ENCODE peak calls at places on chromosomes 12 and 14, in six cellular contexts. Y is cardiac muscle cell, A is GM23338, F is GM20000, U is astrocyte of the cerebellum, V is endodermal cell. O is an unnamed sample.

GRCh38 chr12:61654698-61655097 is 605.5 kb upstream of the USP15 start:
- DNase-seq in U (no peak), F (no peak), A (no peak), V (no peak), Y (no peak), O (no peak)

GRCh38 chr12:121214171-121214777 is 4.3 kb downstream of the P2RX4 start:
- DNase-seq in U (peak; percentile 16), A (no peak), Y (peak; percentile 78), F (no peak), V (no peak), O (no peak)

GRCh38 chr14:71117839-71118743 is 210.8 kb downstream of the PCNX1 start:
- DNase-seq in F (peak; percentile 11), A (peak; percentile 20), U (no peak), Y (peak; percentile 83), V (no peak), O (no peak)

GRCh38 chr12:94615284-94616216 is 34.8 kb downstream of the TMCC3 start:
- DNase-seq in F (no peak), A (no peak), Y (peak; percentile 55), V (no peak), U (no peak), O (no peak)

GRCh38 chr14:81385824-81386223 is 14.3 kb downstream of the STON2 start:
- DNase-seq in Y (no peak), V (no peak), U (no peak), F (no peak), A (no peak), O (no peak)

GRCh38 chr12:5479761-5480160 is 47.9 kb downstream of the NTF3 start:
- DNase-seq in V (peak; percentile 64), A (peak; percentile 30), F (no peak), U (no peak), Y (no peak), O (no peak)

GRCh38 chr14:104373055-104373854 is 206.3 kb upstream of the C14orf180 start:
- DNase-seq in A (no peak), Y (no peak), V (no peak), F (no peak), U (no peak), O (no peak)

GRCh38 chr12:46368684-46369083 is 3.9 kb downstream of the SLC38A2 start:
- DNase-seq in A (no peak), V (no peak), U (no peak), Y (peak; percentile 40), F (no peak), O (no peak)

GRCh38 chr14:94656043-94656442 is 43.9 kb downstream of the SERPINA3 start:
- DNase-seq in V (no peak), U (no peak), A (no peak), Y (no peak), F (no peak), O (no peak)

GRCh38 chr12:96985515-96986362 is 78.7 kb downstream of the NEDD1 start:
- DNase-seq in A (peak; percentile 74), F (peak; percentile 79), V (peak; percentile 89), U (no peak), Y (peak; percentile 17), O (no peak)

GRCh38 chr12:4915752-4916151 is 6.0 kb downstream of the KCNA1 start:
- DNase-seq in U (no peak), V (no peak), F (no peak), A (no peak), Y (no peak), O (no peak)

GRCh38 chr12:948238-948637 is 1.3 kb downstream of the RAD52 start:
- DNase-seq in F (no peak), A (no peak), V (no peak), Y (no peak), U (no peak), O (no peak)

GRCh38 chr12:56678852-56679251 is 9.2 kb downstream of the PTGES3 start:
- DNase-seq in A (no peak), U (no peak), V (peak; percentile 43), Y (no peak), F (no peak), O (no peak)

GRCh38 chr12:10721654-10722501 is 1.2 kb downstream of the YBX3 start:
- DNase-seq in F (peak; percentile 74), V (no peak), Y (peak; percentile 98), U (peak; percentile 94), A (peak; percentile 70), O (peak; percentile 98)

GRCh38 chr12:79250955-79251354 is 386.4 kb downstream of the SYT1 start:
- DNase-seq in Y (no peak), V (no peak), F (no peak), U (no peak), A (no peak), O (no peak)

GRCh38 chr14:68884031-68885030 is 91.5 kb upstream of the ZFP36L1 start:
- DNase-seq in F (no peak), Y (peak; percentile 89), V (no peak), A (no peak), U (peak; percentile 93), O (no peak)

GRCh38 chr14:83559721-83560120 is 1970.2 kb upstream of the FLRT2 start:
- DNase-seq in A (no peak), U (no peak), Y (no peak), F (no peak), V (no peak), O (no peak)

GRCh38 chr12:20513189-20513588 is 144.9 kb downstream of the PDE3A start:
- DNase-seq in F (no peak), U (no peak), Y (no peak), A (no peak), V (no peak), O (no peak)

GRCh38 chr14:105709281-105710118 is 183.1 kb downstream of the TMEM121 start:
- DNase-seq in V (no peak), F (peak; percentile 16), A (no peak), Y (no peak), U (no peak), O (no peak)

GRCh38 chr14:56207626-56208297 is 89.6 kb downstream of the PELI2 start:
- DNase-seq in Y (no peak), U (no peak), F (no peak), V (no peak), A (no peak), O (no peak)

GRCh38 chr14:31241450-31242114 is 34.0 kb upstream of the HECTD1 start:
- DNase-seq in U (no peak), V (no peak), A (no peak), Y (peak; percentile 52), F (no peak), O (no peak)

DNA sequence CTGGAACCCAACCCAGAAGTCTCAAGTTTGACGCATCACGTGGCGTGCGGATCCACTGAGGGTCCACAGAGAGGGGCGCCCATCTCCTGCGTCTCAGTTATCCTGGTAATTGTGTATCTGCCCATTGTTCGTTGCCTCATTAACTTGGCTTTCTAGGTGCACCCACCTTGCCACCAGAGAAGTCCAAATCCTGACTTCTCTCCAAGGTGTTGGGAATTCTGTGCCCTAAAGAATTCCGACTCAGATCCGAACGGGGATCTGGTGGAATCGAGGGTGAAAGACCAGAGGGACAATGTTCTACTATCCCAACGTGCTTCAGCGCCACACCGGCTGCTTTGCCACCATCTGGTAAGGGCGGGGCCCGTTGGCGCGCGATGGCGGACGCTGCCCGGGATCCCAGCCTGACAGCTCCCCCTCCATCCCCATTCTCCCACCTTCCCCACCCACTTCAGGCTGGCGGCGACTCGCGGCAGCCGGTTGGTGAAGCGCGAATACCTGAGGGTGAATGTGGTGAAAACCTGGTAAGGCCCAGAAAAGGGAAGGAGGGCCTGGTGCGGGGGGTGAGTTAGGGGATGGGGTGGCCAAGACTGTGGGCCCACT is 481 bp downstream of the REC8 start:
- DNase-seq in U (no peak), V (peak; percentile 66), A (peak; percentile 51), Y (no peak), F (no peak), O (no peak)
- TF ChIP-seq CTCF in U (no peak), V (no peak), A (no peak), Y (no peak), F (no peak), O (no peak)

GRCh38 chr12:57898308-57898970 is 42.9 kb upstream of the ATP23 start:
- DNase-seq in U (no peak), A (no peak), F (peak; percentile 56), Y (no peak), V (peak; percentile 37), O (no peak)

GRCh38 chr12:57897296-57897974 is 43.9 kb upstream of the ATP23 start:
- DNase-seq in U (no peak), A (no peak), F (no peak), V (peak; percentile 58), Y (no peak), O (no peak)

GRCh38 chr12:57896139-57896436 is 45.3 kb upstream of the ATP23 start:
- DNase-seq in Y (peak; percentile 65), A (peak; percentile 36), V (no peak), U (no peak), F (no peak), O (no peak)

GRCh38 chr12:57895337-57896138 is 45.8 kb upstream of the ATP23 start:
- DNase-seq in F (no peak), Y (peak; percentile 12), A (no peak), V (peak; percentile 55), U (no peak), O (no peak)

GRCh38 chr12:57896437-57897201 is 44.7 kb upstream of the ATP23 start:
- DNase-seq in Y (peak; percentile 88), V (peak; percentile 92), A (peak; percentile 78), F (no peak), U (no peak), O (no peak)
- TF ChIP-seq CTCF in Y (peak; percentile 37), V (peak; percentile 39), A (peak; percentile 19), F (no peak), U (peak; percentile 11), O (peak; percentile 67)

DNA sequence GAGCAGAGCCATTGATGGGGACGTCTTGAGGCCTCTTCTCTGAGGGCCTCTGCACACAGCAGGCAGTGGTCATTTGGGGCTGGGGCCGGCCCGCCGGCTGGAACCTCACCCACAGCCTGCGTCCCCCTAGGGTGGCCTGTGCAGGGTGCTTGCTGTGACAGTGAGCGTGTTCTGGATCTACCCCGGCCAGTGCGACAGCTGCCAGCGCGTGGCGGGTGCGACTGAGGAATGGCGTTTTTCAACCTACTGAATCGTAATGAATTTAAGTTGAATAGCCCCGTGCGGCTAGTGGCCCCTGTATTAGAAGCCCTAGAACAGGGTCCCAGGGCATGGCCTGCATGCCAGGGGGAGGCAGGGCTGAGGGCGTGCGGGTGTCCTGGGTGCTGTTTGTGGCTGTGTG is 13.8 kb downstream of the RFLNA start:
- DNase-seq in A (no peak), U (no peak), F (no peak), Y (no peak), V (no peak), O (no peak)
- TF ChIP-seq CTCF in A (no peak), U (no peak), F (no peak), Y (no peak), V (no peak), O (no peak)

DNA sequence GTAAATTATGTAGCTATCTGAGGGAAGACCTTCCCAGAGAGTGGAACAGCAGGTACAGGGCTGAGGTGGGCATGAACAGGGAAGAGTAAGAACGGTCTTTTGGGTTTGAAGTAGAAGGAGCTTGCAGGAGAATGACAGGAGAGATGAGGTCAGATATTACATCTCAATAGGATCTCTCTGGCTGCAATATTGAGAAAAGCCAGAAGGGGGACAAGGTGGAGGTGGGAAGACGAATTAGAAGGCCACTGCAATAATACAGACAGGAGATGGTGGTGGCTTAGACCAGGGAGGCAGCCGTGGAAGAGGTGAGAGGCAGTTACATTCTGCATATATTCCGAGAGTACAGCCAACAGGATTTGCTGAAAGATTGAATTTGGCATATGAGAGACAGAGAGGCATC is 310.2 kb downstream of the APAF1 start:
- DNase-seq in A (peak; percentile 86), F (peak; percentile 28), Y (peak; percentile 4), V (peak; percentile 88), U (no peak), O (no peak)
- TF ChIP-seq CTCF in A (peak; percentile 59), F (peak; percentile 53), Y (peak; percentile 7), V (peak; percentile 79), U (peak; percentile 48), O (no peak)

GRCh38 chr12:29086325-29087271 is 62.5 kb upstream of the FAR2 start:
- DNase-seq in Y (no peak), V (peak; percentile 78), U (no peak), A (no peak), F (no peak), O (no peak)

GRCh38 chr12:29088611-29089219 is 60.4 kb upstream of the FAR2 start:
- DNase-seq in U (no peak), V (no peak), Y (peak; percentile 57), F (no peak), A (peak; percentile 59), O (no peak)
- TF ChIP-seq CTCF in U (peak; percentile 35), V (peak; percentile 81), Y (peak; percentile 57), F (no peak), A (peak; percentile 75), O (no peak)

O was measured in ascending aorta.